ENCODE peak calls at places on chromosomes 2 and 18, in ten cellular contexts. B is left ventricle myocardium inferior, P is uterus, Y is lower lobe of right lung, M is fibroblast of lung, C is PC-3, U is thoracic aorta, T is cardiac muscle cell, E is mucosa of descending colon, N is A549. H is an unnamed sample.
A peak's percentile ranks its signal among the peaks of the same experiment; 100 is the strongest.

GRCh38 chr2:218354850-218355443 is 1.7 kb upstream of the CATIP start:
- DNase-seq in B (no peak), P (no peak), Y (peak; percentile 75), M (no peak), C (no peak), U (no peak), T (peak; percentile 41), E (no peak), N (no peak), H (no peak)

GRCh38 chr2:88622307-88622706 is 5.0 kb downstream of the EIF2AK3 start:
- DNase-seq in B (no peak), P (no peak), Y (no peak), M (no peak), C (no peak), U (no peak), T (no peak), E (no peak), N (no peak), H (no peak)

GRCh38 chr2:231531408-231532188 is 1.4 kb upstream of the NMUR1 start:
- DNase-seq in B (no peak), P (no peak), Y (no peak), M (peak; percentile 22), C (no peak), U (no peak), T (no peak), E (no peak), N (no peak), H (no peak)

GRCh38 chr2:240565267-240566202 is 2.7 kb upstream of the RNPEPL1 start:
- DNase-seq in B (peak; percentile 76), P (peak; percentile 52), Y (peak; percentile 96), M (no peak), C (peak; percentile 76), U (no peak), T (peak; percentile 31), E (peak; percentile 89), N (peak; percentile 60), H (peak; percentile 99)

GRCh38 chr2:84077504-84077903 is 381.6 kb downstream of the SUCLG1 start:
- DNase-seq in B (no peak), P (no peak), Y (no peak), M (peak; percentile 0), C (peak; percentile 51), U (no peak), T (peak; percentile 51), E (no peak), N (no peak), H (no peak)

GRCh38 chr2:216015722-216016464 is 2.5 kb upstream of the MREG start:
- DNase-seq in B (no peak), P (no peak), Y (no peak), M (no peak), C (no peak), U (no peak), T (no peak), E (no peak), N (no peak), H (no peak)

GRCh38 chr2:236545814-236546480 is 23.7 kb upstream of the ACKR3 start:
- DNase-seq in B (no peak), P (no peak), Y (no peak), M (no peak), C (no peak), U (no peak), T (no peak), E (no peak), N (no peak), H (no peak)

GRCh38 chr18:60978338-60978737 is 354.9 kb upstream of the CDH20 start:
- DNase-seq in B (no peak), P (no peak), Y (no peak), M (peak; percentile 88), C (peak; percentile 21), U (no peak), T (no peak), E (no peak), N (no peak), H (no peak)

GRCh38 chr2:138094031-138094430 is 129.8 kb downstream of the HNMT start:
- DNase-seq in B (no peak), P (no peak), Y (no peak), M (no peak), C (no peak), U (no peak), T (peak; percentile 17), E (no peak), N (no peak), H (no peak)

GRCh38 chr2:38600242-38600891 is 2.4 kb downstream of the HNRNPLL start:
- DNase-seq in B (no peak), P (no peak), Y (no peak), M (no peak), C (peak; percentile 21), U (no peak), T (peak; percentile 18), E (peak; percentile 47), N (no peak), H (no peak)

GRCh38 chr2:180730976-180731375 is 249.4 kb upstream of the UBE2E3 start:
- DNase-seq in B (no peak), P (no peak), Y (no peak), M (peak; percentile 50), C (peak; percentile 94), U (no peak), T (no peak), E (no peak), N (no peak), H (peak; percentile 70)

GRCh38 chr2:213306320-213306942 is 22.2 kb downstream of the SPAG16 start:
- DNase-seq in B (peak; percentile 22), P (no peak), Y (no peak), M (peak; percentile 81), C (no peak), U (no peak), T (no peak), E (no peak), N (no peak), H (no peak)

GRCh38 chr18:44771957-44772917 is 91.5 kb downstream of the SETBP1 start:
- DNase-seq in B (peak; percentile 30), P (peak; percentile 34), Y (no peak), M (no peak), C (no peak), U (no peak), T (no peak), E (peak; percentile 63), N (no peak), H (no peak)

GRCh38 chr18:3869848-3870247 is 419.9 kb downstream of the TGIF1 start:
- DNase-seq in B (no peak), P (no peak), Y (no peak), M (peak; percentile 86), C (peak; percentile 72), U (no peak), T (peak; percentile 51), E (no peak), N (peak; percentile 19), H (no peak)

GRCh38 chr2:73075477-73076373 is 4.2 kb upstream of the SFXN5 start:
- DNase-seq in B (peak; percentile 54), P (peak; percentile 75), Y (no peak), M (peak; percentile 30), C (no peak), U (no peak), T (no peak), E (no peak), N (no peak), H (no peak)

DNA sequence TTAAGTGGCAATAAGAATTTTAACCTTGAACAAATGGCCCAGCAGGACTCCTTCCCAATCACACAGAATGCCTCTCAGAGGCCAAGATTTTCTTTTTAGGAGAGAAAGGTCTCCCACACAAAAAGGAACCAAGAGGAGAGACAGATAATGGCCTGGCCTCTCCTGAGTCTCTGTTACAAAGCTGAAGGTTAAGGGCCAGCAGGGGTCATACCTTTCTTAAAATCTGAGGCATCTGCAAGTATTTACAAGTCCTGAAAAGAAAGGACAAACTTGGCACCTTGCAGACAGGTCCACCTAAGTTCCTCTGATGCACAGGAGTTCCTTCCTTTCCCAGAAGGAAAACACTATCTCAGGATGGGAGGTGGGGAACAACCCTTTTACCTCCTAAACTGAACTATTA is 142.3 kb downstream of the TMEM163 start:
- DNase-seq in B (no peak), P (no peak), Y (no peak), M (no peak), C (no peak), U (no peak), T (no peak), E (no peak), N (no peak), H (no peak)
- TF ChIP-seq CTCF in B (no peak), P (no peak), Y (no peak), M (no peak), C (no peak), U (no peak), T (no peak), E (no peak), N (no peak), H (no peak)

DNA sequence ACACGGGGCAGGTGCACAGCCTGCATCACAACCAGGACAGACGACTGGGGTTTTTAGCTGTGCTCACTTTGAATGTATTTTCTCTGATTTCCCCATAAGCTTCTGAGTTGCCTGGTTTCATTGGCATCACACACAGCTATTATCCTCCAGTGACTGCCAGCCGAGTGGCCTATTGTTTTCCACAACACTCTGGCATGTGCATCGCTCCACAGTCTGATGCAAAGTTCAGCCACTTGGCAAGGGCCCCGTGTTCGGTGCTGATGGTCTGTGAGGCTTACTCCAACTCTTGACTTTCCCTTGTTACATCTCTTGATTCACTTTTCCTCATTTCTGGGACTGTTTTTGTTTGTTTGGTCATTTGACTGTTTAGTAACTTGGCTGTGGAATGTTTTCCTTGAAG is 593.1 kb downstream of the CBLN2 start:
- DNase-seq in B (no peak), P (no peak), Y (no peak), M (no peak), C (no peak), U (no peak), T (no peak), E (no peak), N (no peak), H (no peak)
- H3K9me3 ChIP-seq in B (peaks cover 8% of the 10 kb centered on the region), P (no peaks in the 10 kb centered on the region), Y (no peaks in the 10 kb centered on the region), M (no peaks in the 10 kb centered on the region), C (no peaks in the 10 kb centered on the region), U (no peaks in the 10 kb centered on the region), T (no peaks in the 10 kb centered on the region), E (no peaks in the 10 kb centered on the region), N (no peaks in the 10 kb centered on the region), H (no peaks in the 10 kb centered on the region)

DNA sequence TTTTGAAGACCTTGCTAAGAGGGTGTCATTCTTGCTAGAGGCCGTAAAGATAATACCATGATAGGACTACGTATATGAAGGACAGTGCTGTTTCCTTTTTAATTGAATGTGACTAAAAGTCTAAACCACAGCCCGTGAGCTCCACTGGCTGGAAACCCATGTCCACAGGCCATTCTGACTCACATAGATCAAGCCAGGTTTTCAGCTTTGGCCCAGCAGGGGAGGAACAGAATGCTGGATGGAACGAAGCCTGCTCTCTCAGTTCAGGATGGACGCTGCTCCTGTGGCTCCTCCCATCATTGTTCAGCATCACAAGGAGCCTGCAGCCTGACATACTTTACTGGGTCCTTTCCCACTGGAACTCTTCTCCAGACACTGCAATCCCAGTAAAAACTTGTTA is 47.6 kb downstream of the ALPK2 start:
- DNase-seq in B (no peak), P (no peak), Y (no peak), M (peak; percentile 65), C (peak; percentile 85), U (no peak), T (peak; percentile 32), E (no peak), N (peak; percentile 31), H (peak; percentile 25)
- TF ChIP-seq CTCF in B (no peak), P (no peak), Y (no peak), M (no peak), C (peak; percentile 27), U (no peak), T (peak; percentile 10), E (no peak), N (no peak), H (no peak)

DNA sequence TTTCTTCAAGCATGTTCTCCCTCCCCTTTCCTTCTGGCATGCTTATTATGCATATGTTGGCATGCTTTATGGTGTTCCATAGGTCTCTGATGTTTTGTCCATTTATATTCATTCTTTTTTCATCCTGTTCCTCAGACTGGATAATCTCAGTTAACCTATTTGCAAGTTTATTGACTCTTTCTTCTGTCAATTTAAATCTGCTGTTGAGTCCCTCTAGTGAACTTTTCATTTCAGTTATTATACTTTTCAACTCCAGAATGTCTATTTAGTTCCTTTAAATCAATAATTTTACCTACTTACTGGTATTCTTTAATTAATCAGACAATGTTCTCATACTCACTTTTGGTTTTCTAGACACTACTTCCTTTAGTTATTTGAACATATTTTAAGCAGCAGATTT is 101.2 kb downstream of the GALNT14 start:
- DNase-seq in B (no peak), P (no peak), Y (no peak), M (peak; percentile 0), C (no peak), U (no peak), T (no peak), E (no peak), N (no peak), H (no peak)
- H3K9me3 ChIP-seq in B (peaks cover 37% of the 10 kb centered on the region), P (peaks cover 9% of the 10 kb centered on the region), Y (peaks cover 18% of the 10 kb centered on the region), M (no peaks in the 10 kb centered on the region), C (peaks cover 13% of the 10 kb centered on the region), U (peaks cover 10% of the 10 kb centered on the region), T (no peaks in the 10 kb centered on the region), E (peaks cover 13% of the 10 kb centered on the region), N (peaks cover 20% of the 10 kb centered on the region), H (peaks cover 20% of the 10 kb centered on the region)